ENCODE peak calls at places on chromosomes 13 and 19, in ten cellular contexts. K, H, C, G, J, V, O, F, Y and Q are unnamed samples.

GRCh38 chr19:4053423-4054324 is 13.0 kb downstream of the ZBTB7A start:
- DNase-seq in K (no peak), H (no peak), C (no peak), G (no peak), J (peak), V (no peak), O (no peak), F (no peak), Y (no peak), Q (no peak)

GRCh38 chr13:57739791-57740190 is 108.2 kb downstream of the PCDH17 start:
- DNase-seq in K (no peak), H (no peak), C (no peak), G (peak), J (no peak), V (no peak), O (no peak), F (no peak), Y (no peak), Q (no peak)

GRCh38 chr13:30905932-30906383 is at the start of gene MEDAG:
- DNase-seq in K (peak), H (no peak), C (no peak), G (peak), J (no peak), V (peak), O (peak), F (no peak), Y (no peak), Q (no peak)

GRCh38 chr19:29618434-29618833 is 12.4 kb downstream of the POP4 start:
- DNase-seq in K (no peak), H (no peak), C (no peak), G (no peak), J (no peak), V (no peak), O (no peak), F (no peak), Y (no peak), Q (no peak)

GRCh38 chr19:18194554-18195238 is 1.7 kb downstream of the MPV17L2 start:
- DNase-seq in K (no peak), H (no peak), C (no peak), G (peak), J (no peak), V (no peak), O (no peak), F (peak), Y (no peak), Q (peak)

GRCh38 chr13:96573563-96573962 is 420.7 kb downstream of the OXGR1 start:
- DNase-seq in K (no peak), H (no peak), C (no peak), G (no peak), J (no peak), V (no peak), O (no peak), F (no peak), Y (no peak), Q (no peak)

GRCh38 chr13:46179576-46180368 is 2.2 kb downstream of the LCP1 start:
- DNase-seq in K (no peak), H (peak), C (no peak), G (no peak), J (no peak), V (peak), O (no peak), F (no peak), Y (no peak), Q (no peak)

GRCh38 chr13:51148952-51149573 is 38.0 kb upstream of the C13orf42 start:
- DNase-seq in K (peak), H (no peak), C (peak), G (peak), J (peak), V (no peak), O (peak), F (peak), Y (no peak), Q (no peak)

GRCh38 chr19:31318790-31319189 is 30.4 kb downstream of the TSHZ3 start:
- DNase-seq in K (no peak), H (no peak), C (no peak), G (no peak), J (peak), V (no peak), O (no peak), F (no peak), Y (no peak), Q (no peak)

GRCh38 chr19:39438270-39438934 is 2.7 kb upstream of the RPS16 start:
- DNase-seq in K (peak), H (no peak), C (no peak), G (no peak), J (no peak), V (no peak), O (no peak), F (no peak), Y (no peak), Q (no peak)

GRCh38 chr13:80399340-80400163 is 58.6 kb upstream of the SPRY2 start:
- DNase-seq in K (peak), H (no peak), C (no peak), G (no peak), J (no peak), V (no peak), O (no peak), F (no peak), Y (no peak), Q (no peak)

GRCh38 chr13:34833562-34834182 is 108.4 kb upstream of the NBEA start:
- DNase-seq in K (peak), H (no peak), C (no peak), G (peak), J (no peak), V (no peak), O (no peak), F (no peak), Y (no peak), Q (no peak)
- TF ChIP-seq CTCF in K (peak), H (no peak), C (no peak), G (no peak), J (no peak), V (no peak), O (peak), F (no peak), Y (peak), Q (peak)

DNA sequence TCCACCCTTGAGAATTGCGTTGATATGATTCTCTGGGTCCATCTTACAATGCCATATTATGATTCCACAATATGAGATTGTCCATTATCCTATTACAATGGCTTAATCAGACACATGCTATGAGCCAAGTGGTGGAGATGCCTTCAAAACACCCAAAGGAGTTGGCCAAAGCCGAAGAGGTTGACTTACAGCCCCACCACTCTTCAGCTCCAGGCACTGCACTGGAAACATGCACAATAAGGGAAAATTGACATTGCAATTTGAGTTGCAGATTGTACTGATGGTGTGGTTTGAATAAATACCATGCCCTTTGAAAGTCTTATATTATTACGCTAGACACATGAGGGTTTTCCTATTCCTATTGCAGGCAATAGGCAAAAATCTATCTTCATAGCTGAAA is 75.4 kb upstream of the TNFSF11 start:
- DNase-seq in K (no peak), H (no peak), C (no peak), G (no peak), J (no peak), V (no peak), O (no peak), F (no peak), Y (no peak), Q (no peak)
- TF ChIP-seq CTCF in K (no peak), H (no peak), C (peak), G (no peak), J (no peak), V (no peak), O (no peak), F (no peak), Y (no peak), Q (peak)

DNA sequence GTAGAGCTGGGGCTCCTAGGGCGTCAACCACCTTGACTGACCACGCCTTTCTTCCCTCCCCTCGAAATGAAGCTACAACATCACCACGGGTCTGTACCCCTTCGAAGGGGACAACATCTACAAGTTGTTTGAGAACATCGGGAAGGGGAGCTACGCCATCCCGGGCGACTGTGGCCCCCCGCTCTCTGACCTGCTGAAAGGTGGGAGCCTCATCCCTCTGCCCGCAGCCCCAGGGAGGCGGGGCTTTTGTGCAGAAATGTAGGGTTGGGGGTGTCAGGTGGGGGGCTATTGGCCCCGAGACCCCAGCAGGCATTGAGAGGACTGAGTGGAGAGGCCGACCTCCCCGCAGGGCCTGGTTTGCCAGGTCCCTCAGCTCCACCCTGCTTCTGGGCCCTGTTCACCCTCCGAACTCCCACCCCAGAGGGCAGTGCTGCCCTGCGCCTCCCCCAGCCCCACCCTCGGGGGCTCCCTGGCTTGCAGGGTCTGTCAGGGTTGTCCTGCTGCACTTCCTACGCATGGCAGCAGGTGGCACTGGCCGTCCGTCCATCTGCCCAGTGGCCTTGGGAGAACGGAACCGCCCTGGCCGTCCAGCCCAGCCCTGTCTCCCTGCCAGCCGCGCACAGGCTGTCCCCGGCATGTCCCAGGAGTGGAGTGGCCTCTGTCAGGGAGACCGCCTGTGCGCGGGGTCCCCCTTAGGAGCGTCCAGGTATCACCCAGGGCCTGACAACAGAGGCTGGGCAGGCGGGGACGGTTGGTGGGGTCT is 15.7 kb downstream of the STK11 start:
- DNase-seq in K (peak), H (no peak), C (no peak), G (no peak), J (no peak), V (no peak), O (no peak), F (peak), Y (no peak), Q (no peak)
- TF ChIP-seq CTCF in K (peak), H (no peak), C (peak), G (peak), J (peak), V (peak), O (peak), F (peak), Y (peak), Q (peak)

DNA sequence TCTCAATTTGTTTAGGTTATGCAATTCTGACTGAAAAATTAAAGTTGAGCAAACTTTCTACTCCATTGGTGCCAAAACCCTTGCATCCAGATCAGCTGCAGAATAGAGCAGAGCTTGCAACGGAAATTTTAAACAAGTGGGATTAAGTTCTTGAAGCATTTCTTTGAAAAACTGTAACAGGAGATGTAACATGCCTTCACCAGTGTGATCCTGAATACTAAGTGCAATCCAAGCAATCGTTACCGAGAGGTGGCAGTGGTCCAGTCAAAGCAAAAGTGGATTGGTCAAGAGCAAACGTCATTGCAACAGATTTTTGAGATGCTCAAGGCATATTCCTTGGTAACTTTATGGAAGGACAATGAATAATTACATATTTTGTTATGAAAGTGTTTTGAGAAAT is 841.1 kb upstream of the SLITRK5 start:
- DNase-seq in K (no peak), H (no peak), C (no peak), G (no peak), J (no peak), V (no peak), O (no peak), F (no peak), Y (no peak), Q (no peak)
- TF ChIP-seq CTCF in K (no peak), H (no peak), C (no peak), G (no peak), J (no peak), V (no peak), O (no peak), F (no peak), Y (no peak), Q (no peak)

DNA sequence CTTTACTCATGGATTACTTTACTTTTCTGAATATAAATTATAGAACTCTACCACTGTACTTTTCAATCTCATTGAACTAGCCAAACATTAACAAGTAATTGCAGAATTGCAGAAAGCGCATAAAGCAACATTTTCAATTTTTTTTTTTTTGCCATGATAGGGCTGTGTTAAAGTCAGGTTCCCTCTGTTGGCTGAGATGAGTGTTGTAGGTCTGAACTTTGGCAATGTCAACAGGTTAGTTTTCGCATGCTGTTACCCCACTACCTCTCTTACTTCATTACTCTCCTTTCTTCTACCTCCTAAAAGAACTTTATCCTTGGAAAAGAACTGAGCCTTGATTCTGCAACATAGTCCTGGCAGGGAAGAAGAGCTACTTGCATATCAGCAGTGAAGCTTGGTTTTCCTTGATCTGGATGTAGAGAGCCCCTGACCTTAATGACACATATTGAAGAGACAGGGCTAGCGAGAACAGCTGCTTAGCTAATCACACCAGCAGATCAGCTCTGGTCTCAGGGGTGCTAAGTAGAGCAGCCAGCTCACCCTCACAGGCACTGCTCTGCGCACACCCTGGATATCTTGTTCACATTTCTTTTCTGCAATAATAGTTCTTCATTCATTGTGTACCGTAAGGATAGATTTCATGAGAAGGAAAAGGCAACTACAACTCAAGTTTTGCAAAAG is 119.5 kb downstream of the FLT1 start:
- DNase-seq in K (no peak), H (no peak), C (no peak), G (no peak), J (no peak), V (no peak), O (no peak), F (no peak), Y (no peak), Q (peak)
- TF ChIP-seq CTCF in K (no peak), H (no peak), C (no peak), G (no peak), J (no peak), V (no peak), O (no peak), F (no peak), Y (no peak), Q (no peak)

GRCh38 chr13:65966991-65967451 is 1263.1 kb downstream of the PCDH9 start:
- DNase-seq in K (peak), H (no peak), C (no peak), G (peak), J (no peak), V (no peak), O (no peak), F (no peak), Y (no peak), Q (no peak)
- TF ChIP-seq CTCF in K (peak), H (no peak), C (peak), G (peak), J (peak), V (no peak), O (peak), F (peak), Y (peak), Q (no peak)

GRCh38 chr19:33705860-33706259 is 84.1 kb downstream of the CHST8 start:
- DNase-seq in K (no peak), H (no peak), C (no peak), G (no peak), J (no peak), V (no peak), O (no peak), F (no peak), Y (no peak), Q (no peak)

GRCh38 chr19:33704271-33704670 is 82.5 kb downstream of the CHST8 start:
- DNase-seq in K (no peak), H (no peak), C (no peak), G (no peak), J (no peak), V (no peak), O (no peak), F (no peak), Y (no peak), Q (no peak)

GRCh38 chr19:33703438-33703750 is 81.6 kb downstream of the CHST8 start:
- DNase-seq in K (no peak), H (no peak), C (no peak), G (no peak), J (no peak), V (no peak), O (no peak), F (no peak), Y (no peak), Q (no peak)

GRCh38 chr19:33703821-33704220 is 82.1 kb downstream of the CHST8 start:
- DNase-seq in K (no peak), H (no peak), C (no peak), G (no peak), J (no peak), V (no peak), O (no peak), F (no peak), Y (no peak), Q (no peak)

GRCh38 chr19:33705090-33705847 is 83.5 kb downstream of the CHST8 start:
- DNase-seq in K (no peak), H (no peak), C (no peak), G (no peak), J (no peak), V (no peak), O (no peak), F (no peak), Y (no peak), Q (no peak)
- TF ChIP-seq CTCF in K (no peak), H (no peak), C (no peak), G (no peak), J (no peak), V (no peak), O (no peak), F (no peak), Y (peak), Q (peak)